ENCODE peak calls at places on chromosome 2, in ten cellular contexts. N is glutamatergic neuron, E is endothelial cell, I is colonic mucosa, O is tibial nerve, J is adrenal gland, Y is type B pancreatic cell, M is AG09309, Q is sigmoid colon, B is body of pancreas. K is an unnamed sample.

GRCh38 chr2:37610638-37611289 is 60.7 kb downstream of the CDC42EP3 start:
- DNase-seq in I (no peak), N (no peak), E (no peak), J (no peak), Q (no peak), B (no peak), O (no peak), M (peak), Y (no peak), K (no peak)

GRCh38 chr2:37782721-37783438 is 111.4 kb upstream of the CDC42EP3 start:
- DNase-seq in N (no peak), B (no peak), O (no peak), I (no peak), Q (peak), E (no peak), Y (no peak), M (no peak), J (no peak), K (no peak)

GRCh38 chr2:66331176-66331575 is 103.7 kb upstream of the MEIS1 start:
- DNase-seq in J (no peak), B (no peak), Y (no peak), O (no peak), I (no peak), Q (no peak), M (no peak), N (no peak), E (no peak), K (no peak)

GRCh38 chr2:127081826-127082633 is 24.9 kb downstream of the BIN1 start:
- DNase-seq in N (no peak), Y (no peak), B (no peak), J (peak), Q (no peak), M (no peak), I (no peak), O (no peak), E (no peak), K (no peak)

GRCh38 chr2:15378148-15378908 is 182.8 kb downstream of the NBAS start:
- DNase-seq in Q (no peak), N (no peak), M (no peak), J (no peak), O (no peak), Y (no peak), B (no peak), E (no peak), I (no peak), K (no peak)

GRCh38 chr2:39996653-39997080 is 217.6 kb upstream of the THUMPD2 start:
- DNase-seq in Q (no peak), Y (no peak), M (peak), N (no peak), E (no peak), B (no peak), I (no peak), J (no peak), O (no peak), K (peak)

GRCh38 chr2:133433455-133434451 is 134.5 kb downstream of the NCKAP5 start:
- DNase-seq in E (no peak), O (no peak), J (no peak), Y (no peak), I (no peak), N (no peak), B (no peak), M (no peak), Q (no peak), K (no peak)

GRCh38 chr2:11375689-11376027 is 31.2 kb upstream of the ROCK2 start:
- DNase-seq in J (no peak), N (no peak), M (no peak), B (no peak), Q (no peak), O (no peak), I (no peak), Y (no peak), E (no peak), K (no peak)

GRCh38 chr2:207528980-207529329 is 807 bp upstream of the CREB1 start:
- DNase-seq in I (peak), Y (no peak), J (peak), N (no peak), B (peak), O (no peak), M (no peak), E (peak), Q (peak), K (peak)

GRCh38 chr2:127612111-127612822 is 33.7 kb upstream of the GPR17 start:
- DNase-seq in Q (peak), M (no peak), B (no peak), O (no peak), J (no peak), N (no peak), Y (peak), E (no peak), I (no peak), K (no peak)

GRCh38 chr2:237319086-237319820 is 94.7 kb downstream of the COL6A3 start:
- DNase-seq in J (no peak), Q (peak), B (no peak), E (no peak), N (no peak), O (no peak), I (no peak), M (no peak), Y (no peak), K (no peak)

GRCh38 chr2:18987021-18987420 is 371.4 kb downstream of the OSR1 start:
- DNase-seq in I (no peak), M (no peak), O (no peak), N (no peak), E (no peak), J (no peak), Q (no peak), Y (no peak), B (no peak), K (no peak)

GRCh38 chr2:25557179-25558036 is 116.0 kb downstream of the DTNB start:
- DNase-seq in E (no peak), M (no peak), I (no peak), O (no peak), N (no peak), Y (no peak), Q (no peak), B (no peak), J (no peak), K (no peak)

GRCh38 chr2:176454893-176455810 is 185.9 kb downstream of the MTX2 start:
- DNase-seq in Q (peak), E (peak), I (peak), M (no peak), O (peak), J (peak), Y (peak), N (peak), B (peak), K (peak)

GRCh38 chr2:241226723-241227634 is 38.5 kb downstream of the ANO7 start:
- DNase-seq in Q (no peak), N (no peak), Y (no peak), M (no peak), O (no peak), J (no peak), E (no peak), I (no peak), B (no peak), K (no peak)

GRCh38 chr2:106858810-106859209 is 27.2 kb downstream of the ST6GAL2 start:
- DNase-seq in E (no peak), I (no peak), B (no peak), O (no peak), Y (no peak), N (no peak), M (no peak), J (no peak), Q (no peak), K (no peak)

GRCh38 chr2:237182422-237183123 is 96.9 kb downstream of the COPS8 start:
- DNase-seq in I (no peak), J (no peak), Q (peak), O (no peak), N (no peak), M (no peak), B (no peak), E (no peak), Y (no peak), K (no peak)

GRCh38 chr2:224025874-224026273 is 13.2 kb downstream of the SERPINE2 start:
- DNase-seq in N (no peak), E (no peak), M (no peak), O (no peak), Q (no peak), Y (no peak), B (no peak), I (no peak), J (no peak), K (no peak)

GRCh38 chr2:170744248-170745002 is 25.8 kb upstream of the ERICH2 start:
- DNase-seq in Y (no peak), J (peak), N (no peak), E (no peak), Q (no peak), B (no peak), I (no peak), O (no peak), M (peak), K (no peak)

GRCh38 chr2:150409196-150409595 is 78.3 kb downstream of the RND3 start:
- DNase-seq in M (no peak), O (no peak), Y (no peak), E (no peak), N (no peak), I (no peak), Q (no peak), J (no peak), B (no peak), K (no peak)

GRCh38 chr2:136997550-136997949 is 232.2 kb downstream of the THSD7B start:
- DNase-seq in N (no peak), M (no peak), Y (no peak), B (no peak), Q (no peak), O (no peak), I (no peak), J (no peak), E (no peak), K (no peak)

GRCh38 chr2:101948625-101949150 is 43.1 kb upstream of the IL1R2 start:
- DNase-seq in E (no peak), J (no peak), Q (no peak), N (no peak), I (no peak), B (no peak), O (no peak), Y (no peak), M (no peak), K (no peak)

GRCh38 chr2:85605406-85606115 is 3.1 kb upstream of the TMEM150A start:
- DNase-seq in M (no peak), J (no peak), Q (peak), N (no peak), I (no peak), O (no peak), B (no peak), Y (no peak), E (no peak), K (no peak)

GRCh38 chr2:191927319-191927867 is 80.5 kb upstream of the CAVIN2 start:
- DNase-seq in I (peak), E (no peak), Y (no peak), Q (peak), J (peak), O (no peak), M (peak), B (peak), N (no peak), K (peak)

GRCh38 chr2:172457606-172458005 is 30.2 kb downstream of the ITGA6 start:
- DNase-seq in Y (no peak), O (no peak), E (no peak), I (no peak), N (no peak), Q (no peak), M (no peak), B (no peak), J (no peak), K (no peak)

GRCh38 chr2:79511320-79511951 is 1.4 kb upstream of the CTNNA2 start:
- DNase-seq in N (no peak), O (no peak), M (no peak), J (peak), B (peak), I (peak), Q (no peak), Y (peak), E (peak), K (no peak)

GRCh38 chr2:187422277-187422676 is 25.8 kb downstream of the CALCRL start:
- DNase-seq in N (no peak), M (no peak), Q (no peak), J (no peak), Y (no peak), I (no peak), B (no peak), O (no peak), E (no peak), K (no peak)

GRCh38 chr2:15673919-15674636 is 82.4 kb downstream of the DDX1 start:
- DNase-seq in I (no peak), Q (no peak), J (no peak), Y (no peak), B (no peak), O (no peak), E (no peak), N (no peak), M (no peak), K (peak)

GRCh38 chr2:42055573-42056514 is 8.0 kb downstream of the PKDCC start:
- DNase-seq in Q (peak), I (peak), E (no peak), J (no peak), O (no peak), M (no peak), B (peak), N (no peak), Y (no peak), K (peak)

GRCh38 chr2:200288670-200289429 is 17.6 kb upstream of the SPATS2L start:
- DNase-seq in Y (no peak), M (peak), Q (no peak), B (no peak), O (peak), J (peak), N (no peak), I (no peak), E (no peak), K (no peak)

GRCh38 chr2:69933839-69934613 is 19.1 kb downstream of the MXD1 start:
- DNase-seq in I (no peak), J (peak), Q (no peak), B (no peak), M (peak), N (no peak), Y (no peak), O (no peak), E (no peak), K (peak)

GRCh38 chr2:27191107-27191829 is 20.6 kb upstream of the ATRAID start:
- DNase-seq in B (no peak), M (no peak), E (peak), Q (no peak), I (peak), O (no peak), J (peak), Y (no peak), N (peak), K (peak)

GRCh38 chr2:241722896-241723454 is 11.5 kb upstream of the D2HGDH start:
- DNase-seq in M (no peak), Y (no peak), N (no peak), Q (no peak), O (no peak), E (no peak), I (no peak), B (no peak), J (no peak), K (no peak)

GRCh38 chr2:174588463-174588862 is 9.1 kb downstream of the WIPF1 start:
- DNase-seq in J (no peak), Y (no peak), N (no peak), Q (no peak), B (no peak), O (no peak), E (no peak), I (no peak), M (no peak), K (no peak)
- TF ChIP-seq CTCF in J (no peak), Y (no peak), N (no peak), Q (no peak), B (no peak), O (no peak), E (no peak), I (no peak), M (no peak), K (no peak)

GRCh38 chr2:239118264-239118663 is 270.4 kb downstream of the TWIST2 start:
- DNase-seq in B (no peak), Y (no peak), J (no peak), M (no peak), I (no peak), N (no peak), E (no peak), O (no peak), Q (peak), K (no peak)
- TF ChIP-seq CTCF in B (no peak), Y (no peak), J (no peak), M (no peak), I (no peak), N (no peak), E (no peak), O (no peak), Q (no peak), K (no peak)

GRCh38 chr2:153567367-153567766 is 88.8 kb upstream of the RPRM start:
- DNase-seq in J (no peak), E (no peak), B (no peak), Q (no peak), O (no peak), N (no peak), M (no peak), I (no peak), Y (no peak), K (no peak)
- TF ChIP-seq CTCF in J (no peak), E (no peak), B (no peak), Q (no peak), O (no peak), N (no peak), M (no peak), I (no peak), Y (no peak), K (no peak)

GRCh38 chr2:99725810-99726209 is 236.0 kb upstream of the REV1 start:
- DNase-seq in Q (no peak), Y (no peak), J (no peak), O (no peak), I (no peak), B (no peak), N (no peak), M (no peak), E (no peak), K (no peak)
- TF ChIP-seq CTCF in Q (no peak), Y (peak), J (peak), O (peak), I (no peak), B (no peak), N (no peak), M (peak), E (no peak), K (no peak)

GRCh38 chr2:219447242-219448098 is 12.8 kb downstream of the SPEG start:
- DNase-seq in B (no peak), J (no peak), N (no peak), Y (no peak), M (no peak), E (no peak), I (no peak), O (no peak), Q (peak), K (no peak)

GRCh38 chr2:219448099-219448775 is 13.6 kb downstream of the SPEG start:
- DNase-seq in M (no peak), E (peak), I (no peak), B (no peak), Q (no peak), N (peak), O (no peak), Y (no peak), J (no peak), K (no peak)

GRCh38 chr2:219446689-219447088 is 12.0 kb downstream of the SPEG start:
- DNase-seq in N (no peak), O (no peak), M (no peak), J (no peak), I (no peak), E (no peak), Y (no peak), Q (no peak), B (no peak), K (no peak)

GRCh38 chr2:219449609-219450008 is 15.0 kb downstream of the SPEG start:
- DNase-seq in M (no peak), O (no peak), I (no peak), Y (no peak), E (no peak), B (no peak), Q (no peak), N (no peak), J (no peak), K (no peak)

DNA sequence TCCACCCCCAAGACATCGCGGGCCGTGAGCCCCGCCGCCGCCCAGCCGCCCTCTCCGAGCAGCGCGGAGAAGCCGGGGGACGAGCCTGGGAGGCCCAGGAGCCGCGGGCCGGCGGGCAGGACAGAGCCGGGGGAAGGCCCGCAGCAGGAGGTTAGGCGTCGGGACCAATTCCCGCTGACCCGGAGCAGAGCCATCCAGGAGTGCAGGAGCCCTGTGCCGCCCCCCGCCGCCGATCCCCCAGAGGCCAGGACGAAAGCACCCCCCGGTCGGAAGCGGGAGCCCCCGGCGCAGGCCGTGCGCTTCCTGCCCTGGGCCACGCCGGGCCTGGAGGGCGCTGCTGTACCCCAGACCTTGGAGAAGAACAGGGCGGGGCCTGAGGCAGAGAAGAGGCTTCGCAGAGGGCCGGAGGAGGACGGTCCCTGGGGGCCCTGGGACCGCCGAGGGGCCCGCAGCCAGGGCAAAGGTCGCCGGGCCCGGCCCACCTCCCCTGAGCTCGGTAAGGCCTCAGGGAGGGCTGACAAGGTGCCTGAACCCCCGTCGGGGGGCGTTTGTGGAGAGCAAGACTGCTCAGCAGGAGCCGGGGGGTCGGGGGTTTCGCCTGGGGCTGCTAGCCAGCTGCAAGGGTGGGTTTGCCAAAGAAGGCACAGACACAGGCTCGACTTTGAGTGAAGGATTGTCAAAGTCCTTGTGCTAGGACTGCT is 14.3 kb downstream of the SPEG start:
- DNase-seq in Q (peak), Y (no peak), M (no peak), I (no peak), O (no peak), J (no peak), E (no peak), N (peak), B (no peak), K (no peak)
- TF ChIP-seq CTCF in Q (peak), Y (no peak), M (no peak), I (no peak), O (no peak), J (no peak), E (no peak), N (no peak), B (no peak), K (no peak)

K was measured in Calu3.